ENCODE peak calls at places on chromosomes 6 and 20, in seven cellular contexts. C is upper lobe of left lung, K is fibroblast of lung, G is foreskin keratinocyte, M is OCI-LY7, T is prostate gland, P is cardiac muscle cell. F is an unnamed sample.

GRCh38 chr6:152879681-152880080 is 103.2 kb downstream of the FBXO5 start:
- DNase-seq in C (no peak), K (no peak), G (no peak), M (no peak), T (no peak), P (no peak), F (no peak)

GRCh38 chr20:57658447-57659130 is 38.4 kb upstream of the ZBP1 start:
- DNase-seq in C (peak), K (no peak), G (no peak), M (no peak), T (peak), P (no peak), F (no peak)

GRCh38 chr6:36033935-36034334 is 6.3 kb downstream of the MAPK14 start:
- DNase-seq in C (no peak), K (peak), G (peak), M (no peak), T (no peak), P (no peak), F (no peak)

GRCh38 chr6:106446983-106447382 is 86.5 kb downstream of the CRYBG1 start:
- DNase-seq in C (no peak), K (no peak), G (no peak), M (no peak), T (no peak), P (no peak), F (no peak)

GRCh38 chr6:132819405-132820145 is 5.2 kb downstream of the RPS12 start:
- DNase-seq in C (no peak), K (peak), G (no peak), M (peak), T (no peak), P (no peak), F (peak)

GRCh38 chr6:147169529-147169928 is 34.7 kb upstream of the STXBP5 start:
- DNase-seq in C (no peak), K (no peak), G (no peak), M (no peak), T (no peak), P (no peak), F (no peak)

GRCh38 chr6:9540534-9541126 is 874.2 kb downstream of the TFAP2A start:
- DNase-seq in C (no peak), K (peak), G (no peak), M (peak), T (peak), P (peak), F (peak)

GRCh38 chr20:13874269-13875158 is 89.7 kb downstream of the NDUFAF5 start:
- DNase-seq in C (no peak), K (no peak), G (no peak), M (no peak), T (no peak), P (no peak), F (no peak)

GRCh38 chr6:16466778-16467177 is 228.4 kb downstream of the GMPR start:
- DNase-seq in C (no peak), K (no peak), G (no peak), M (no peak), T (no peak), P (no peak), F (no peak)

GRCh38 chr6:37174515-37175331 is 4.8 kb downstream of the PIM1 start:
- DNase-seq in C (no peak), K (no peak), G (no peak), M (no peak), T (no peak), P (no peak), F (no peak)

DNA sequence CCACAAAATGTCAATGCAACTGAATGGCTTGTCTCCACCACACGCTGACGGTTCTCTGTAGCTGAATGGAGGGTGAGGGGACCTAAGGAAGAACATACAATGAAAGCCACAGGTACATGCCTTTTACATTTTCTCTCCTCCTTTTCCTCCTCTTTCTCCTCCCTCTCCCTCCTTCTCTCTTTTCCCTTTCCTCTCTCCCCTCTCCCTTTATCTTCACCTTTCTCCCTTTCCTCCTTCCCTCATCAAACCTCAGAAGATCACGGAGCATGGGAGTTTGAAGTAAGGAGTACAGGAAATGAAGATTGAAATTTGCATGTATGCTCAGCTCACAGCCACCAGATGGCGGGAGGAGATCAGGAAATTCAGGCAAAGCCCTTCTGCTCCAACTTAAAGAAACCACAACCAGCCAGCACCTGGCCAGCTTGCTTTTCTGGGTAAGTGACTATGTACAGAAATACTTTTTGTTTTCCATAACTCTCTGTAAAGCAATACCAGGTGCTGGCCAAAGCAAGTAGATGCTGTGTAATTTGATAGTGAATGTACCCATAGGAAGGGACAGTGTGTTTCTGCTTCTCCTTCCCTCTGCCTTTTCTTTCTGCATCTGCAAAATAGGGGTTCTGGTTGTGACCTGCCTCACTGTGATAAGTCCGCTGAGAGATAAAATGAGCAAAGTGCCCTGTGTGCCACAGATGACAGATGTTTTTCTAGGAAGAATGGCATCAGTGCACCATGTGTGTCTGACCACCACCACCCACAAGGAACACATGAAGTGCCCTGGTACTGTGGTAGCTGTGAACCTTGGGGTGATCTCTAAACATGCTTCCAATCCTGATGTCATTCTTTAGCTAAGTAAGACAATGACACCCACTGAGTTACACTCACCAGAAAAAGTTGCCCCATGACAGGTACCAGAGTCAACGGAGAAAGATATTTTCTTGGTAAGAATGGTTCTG is 18.6 kb upstream of the FOXO3 start:
- DNase-seq in C (no peak), K (peak), G (no peak), M (peak), T (peak), P (peak), F (peak)
- H3K27ac ChIP-seq in C (no peak), K (no peak), G (no peak), M (peak), T (no peak), P (no peak), F (no peak)

GRCh38 chr6:55578537-55579363 is at the start of gene HMGCLL1:
- DNase-seq in C (peak), K (no peak), G (no peak), M (no peak), T (no peak), P (peak), F (peak)
- TF ChIP-seq CTCF in C (no peak), K (no peak), G (peak), M (no peak), T (no peak), P (no peak), F (no peak)

GRCh38 chr6:41502607-41503434 is 43.4 kb upstream of the FOXP4 start:
- DNase-seq in C (peak), K (no peak), G (no peak), M (no peak), T (no peak), P (no peak), F (no peak)
- H3K27ac ChIP-seq in C (peak), K (no peak), G (no peak), M (no peak), T (no peak), P (no peak), F (no peak)

GRCh38 chr6:45423111-45423900 is 45.6 kb upstream of the SUPT3H start:
- DNase-seq in C (peak), K (no peak), G (no peak), M (no peak), T (peak), P (peak), F (no peak)

GRCh38 chr6:45422541-45423110 is 44.9 kb upstream of the SUPT3H start:
- DNase-seq in C (peak), K (peak), G (no peak), M (peak), T (peak), P (peak), F (no peak)

GRCh38 chr6:45420909-45421699 is 43.4 kb upstream of the SUPT3H start:
- DNase-seq in C (no peak), K (peak), G (no peak), M (no peak), T (no peak), P (no peak), F (no peak)

GRCh38 chr6:45420083-45420908 is 42.6 kb upstream of the SUPT3H start:
- DNase-seq in C (peak), K (peak), G (no peak), M (no peak), T (peak), P (no peak), F (no peak)

GRCh38 chr6:45421700-45422540 is 44.2 kb upstream of the SUPT3H start:
- DNase-seq in C (peak), K (peak), G (no peak), M (peak), T (peak), P (peak), F (no peak)
- TF ChIP-seq CTCF in C (no peak), K (peak), G (peak), M (peak), T (peak), P (peak), F (peak)

DNA sequence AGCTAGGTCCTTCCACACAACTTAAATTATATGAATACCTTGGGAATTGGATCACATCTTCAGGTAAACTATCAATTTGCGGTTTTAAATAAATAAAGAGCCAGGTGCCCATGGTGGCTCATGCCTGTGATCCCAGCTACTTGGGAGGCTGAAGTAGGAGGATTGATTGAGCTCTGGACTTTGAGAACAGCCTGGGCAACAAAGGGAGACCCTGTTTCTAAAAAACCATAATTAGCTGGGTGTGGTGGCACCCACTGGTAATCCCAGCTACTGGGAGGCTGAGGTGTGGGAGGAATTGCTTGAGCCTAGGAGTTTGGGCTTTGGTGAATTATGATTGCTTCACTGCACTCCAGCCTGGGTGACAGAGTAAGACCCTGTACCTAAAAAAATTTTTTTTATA is 3.4 kb downstream of the GMNN start:
- DNase-seq in C (no peak), K (no peak), G (no peak), M (no peak), T (no peak), P (no peak), F (no peak)
- H3K27ac ChIP-seq in C (no peak), K (no peak), G (no peak), M (no peak), T (peak), P (no peak), F (no peak)

DNA sequence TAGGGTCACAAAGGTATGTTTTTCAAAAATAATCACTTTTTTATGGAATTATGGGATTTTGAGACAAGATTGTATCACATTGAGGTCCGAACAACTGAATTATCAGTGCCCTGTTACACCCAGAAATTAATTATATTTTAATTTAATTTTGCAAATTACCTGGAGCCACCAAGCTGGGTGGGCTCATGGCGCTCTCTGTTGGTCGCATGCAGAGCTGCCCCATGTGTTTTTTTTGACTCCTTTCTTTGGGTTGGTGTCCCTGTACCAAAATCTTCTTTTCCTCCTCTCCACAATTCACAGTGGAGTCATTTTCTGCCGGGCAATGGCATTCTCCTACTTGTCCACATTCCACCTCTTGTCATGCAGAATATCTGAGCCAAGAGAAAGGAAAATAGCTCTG is 38.9 kb upstream of the FRMD1 start:
- DNase-seq in C (no peak), K (no peak), G (no peak), M (no peak), T (no peak), P (no peak), F (no peak)
- TF ChIP-seq CTCF in C (no peak), K (peak), G (peak), M (peak), T (no peak), P (peak), F (no peak)

GRCh38 chr20:31682927-31683326 is 39.7 kb downstream of the BCL2L1 start:
- DNase-seq in C (no peak), K (no peak), G (no peak), M (no peak), T (no peak), P (no peak), F (no peak)

GRCh38 chr20:31681128-31681727 is 41.4 kb downstream of the BCL2L1 start:
- DNase-seq in C (no peak), K (no peak), G (no peak), M (no peak), T (no peak), P (no peak), F (no peak)

GRCh38 chr20:31680286-31681127 is 42.2 kb downstream of the BCL2L1 start:
- DNase-seq in C (no peak), K (no peak), G (no peak), M (no peak), T (no peak), P (no peak), F (no peak)

GRCh38 chr20:31681769-31682168 is 40.9 kb downstream of the BCL2L1 start:
- DNase-seq in C (no peak), K (no peak), G (no peak), M (no peak), T (no peak), P (no peak), F (no peak)

DNA sequence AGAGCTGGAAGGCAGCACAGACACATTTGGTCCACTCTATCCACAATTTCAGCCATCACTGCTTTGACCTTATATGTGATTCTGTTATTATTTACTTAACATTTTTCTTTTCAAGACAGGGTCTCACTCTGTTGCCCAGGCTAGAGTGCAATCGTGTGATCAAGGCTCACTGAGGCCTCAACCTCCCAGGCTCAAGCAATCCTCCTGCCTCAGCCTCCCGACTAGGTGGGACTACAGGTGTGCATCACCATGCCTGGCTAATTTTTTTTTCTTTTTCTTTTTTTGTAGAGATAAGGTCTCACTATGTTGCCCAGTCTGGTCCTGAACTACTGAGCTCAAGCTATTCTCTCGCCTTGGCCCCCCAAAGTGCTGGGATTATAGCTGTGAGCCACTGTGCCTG is 40.3 kb downstream of the BCL2L1 start:
- DNase-seq in C (no peak), K (no peak), G (no peak), M (no peak), T (no peak), P (no peak), F (no peak)
- H3K27ac ChIP-seq in C (no peak), K (no peak), G (no peak), M (peak), T (no peak), P (peak), F (no peak)